ENCODE peak calls at places on chromosomes 13 and 19, in nine cellular contexts. One of them, this sample, is unnamed.

GRCh38 chr13:37403776-37404497 is 194.6 kb downstream of the POSTN start:
- DNase-seq in AG09309: peak
- DNase-seq in GM23248: peak
- DNase-seq in heart left ventricle: no peak
- DNase-seq in cardiac muscle cell: peak
- DNase-seq in body of pancreas: no peak
- DNase-seq in heart right ventricle: no peak
- DNase-seq in cardiac fibroblast: peak
- DNase-seq in tibial nerve: no peak
- DNase-seq in this sample: no peak

GRCh38 chr13:74115138-74115537 is 19.1 kb downstream of the KLF12 start:
- DNase-seq in AG09309: no peak
- DNase-seq in GM23248: peak
- DNase-seq in heart left ventricle: no peak
- DNase-seq in cardiac muscle cell: peak
- DNase-seq in body of pancreas: no peak
- DNase-seq in heart right ventricle: no peak
- DNase-seq in cardiac fibroblast: peak
- DNase-seq in tibial nerve: no peak
- DNase-seq in this sample: peak

GRCh38 chr13:63880705-63881104 is 2465.1 kb upstream of the PCDH20 start:
- DNase-seq in AG09309: no peak
- DNase-seq in GM23248: no peak
- DNase-seq in heart left ventricle: no peak
- DNase-seq in cardiac muscle cell: no peak
- DNase-seq in body of pancreas: no peak
- DNase-seq in heart right ventricle: no peak
- DNase-seq in cardiac fibroblast: no peak
- DNase-seq in tibial nerve: no peak
- DNase-seq in this sample: no peak

GRCh38 chr19:611506-611869 is 21.8 kb downstream of the HCN2 start:
- DNase-seq in AG09309: peak
- DNase-seq in GM23248: peak
- DNase-seq in heart left ventricle: no peak
- DNase-seq in cardiac muscle cell: peak
- DNase-seq in body of pancreas: no peak
- DNase-seq in heart right ventricle: no peak
- DNase-seq in cardiac fibroblast: peak
- DNase-seq in tibial nerve: no peak
- DNase-seq in this sample: peak

GRCh38 chr19:10346509-10346908 is 7.1 kb upstream of the ICAM3 start:
- DNase-seq in AG09309: no peak
- DNase-seq in GM23248: peak
- DNase-seq in heart left ventricle: peak
- DNase-seq in cardiac muscle cell: peak
- DNase-seq in body of pancreas: no peak
- DNase-seq in heart right ventricle: no peak
- DNase-seq in cardiac fibroblast: peak
- DNase-seq in tibial nerve: no peak
- DNase-seq in this sample: no peak

GRCh38 chr19:13024126-13024957 is 29.1 kb downstream of the NFIX start:
- DNase-seq in AG09309: no peak
- DNase-seq in GM23248: peak
- DNase-seq in heart left ventricle: no peak
- DNase-seq in cardiac muscle cell: peak
- DNase-seq in body of pancreas: no peak
- DNase-seq in heart right ventricle: no peak
- DNase-seq in cardiac fibroblast: peak
- DNase-seq in tibial nerve: no peak
- DNase-seq in this sample: no peak

GRCh38 chr13:49395416-49396277 is 48.2 kb downstream of the CAB39L start:
- DNase-seq in AG09309: no peak
- DNase-seq in GM23248: peak
- DNase-seq in heart left ventricle: peak
- DNase-seq in cardiac muscle cell: no peak
- DNase-seq in body of pancreas: no peak
- DNase-seq in heart right ventricle: no peak
- DNase-seq in cardiac fibroblast: peak
- DNase-seq in tibial nerve: no peak
- DNase-seq in this sample: no peak

GRCh38 chr19:49946415-49946814 is 14.6 kb downstream of the SIGLEC11 start:
- DNase-seq in AG09309: no peak
- DNase-seq in GM23248: no peak
- DNase-seq in heart left ventricle: no peak
- DNase-seq in cardiac muscle cell: no peak
- DNase-seq in body of pancreas: no peak
- DNase-seq in heart right ventricle: no peak
- DNase-seq in cardiac fibroblast: no peak
- DNase-seq in tibial nerve: no peak
- DNase-seq in this sample: no peak

GRCh38 chr19:44430956-44431355 is 17.3 kb downstream of the ZNF229 start:
- DNase-seq in AG09309: no peak
- DNase-seq in GM23248: peak
- DNase-seq in heart left ventricle: no peak
- DNase-seq in cardiac muscle cell: no peak
- DNase-seq in body of pancreas: no peak
- DNase-seq in heart right ventricle: no peak
- DNase-seq in cardiac fibroblast: no peak
- DNase-seq in tibial nerve: no peak
- DNase-seq in this sample: peak

GRCh38 chr19:869245-870177 is 10.0 kb downstream of the CFD start:
- DNase-seq in AG09309: peak
- DNase-seq in GM23248: peak
- DNase-seq in heart left ventricle: no peak
- DNase-seq in cardiac muscle cell: peak
- DNase-seq in body of pancreas: peak
- DNase-seq in heart right ventricle: peak
- DNase-seq in cardiac fibroblast: peak
- DNase-seq in tibial nerve: peak
- DNase-seq in this sample: peak

GRCh38 chr19:19110410-19111137 is 27.7 kb downstream of the TMEM161A start:
- DNase-seq in AG09309: no peak
- DNase-seq in GM23248: no peak
- DNase-seq in heart left ventricle: no peak
- DNase-seq in cardiac muscle cell: peak
- DNase-seq in body of pancreas: no peak
- DNase-seq in heart right ventricle: no peak
- DNase-seq in cardiac fibroblast: peak
- DNase-seq in tibial nerve: no peak
- DNase-seq in this sample: peak

GRCh38 chr13:20702945-20703784 is at the start of gene IL17D:
- DNase-seq in AG09309: no peak
- DNase-seq in GM23248: peak
- DNase-seq in heart left ventricle: no peak
- DNase-seq in cardiac muscle cell: peak
- DNase-seq in body of pancreas: peak
- DNase-seq in heart right ventricle: no peak
- DNase-seq in cardiac fibroblast: no peak
- DNase-seq in tibial nerve: no peak
- DNase-seq in this sample: no peak

GRCh38 chr13:44191504-44192171 is 182.0 kb upstream of the SERP2 start:
- DNase-seq in AG09309: peak
- DNase-seq in GM23248: peak
- DNase-seq in heart left ventricle: peak
- DNase-seq in cardiac muscle cell: peak
- DNase-seq in body of pancreas: peak
- DNase-seq in heart right ventricle: no peak
- DNase-seq in cardiac fibroblast: peak
- DNase-seq in tibial nerve: no peak
- DNase-seq in this sample: peak

GRCh38 chr13:110628477-110628793 is 13.1 kb downstream of the NAXD start:
- DNase-seq in AG09309: no peak
- DNase-seq in GM23248: no peak
- DNase-seq in heart left ventricle: no peak
- DNase-seq in cardiac muscle cell: peak
- DNase-seq in body of pancreas: peak
- DNase-seq in heart right ventricle: no peak
- DNase-seq in cardiac fibroblast: peak
- DNase-seq in tibial nerve: no peak
- DNase-seq in this sample: peak

DNA sequence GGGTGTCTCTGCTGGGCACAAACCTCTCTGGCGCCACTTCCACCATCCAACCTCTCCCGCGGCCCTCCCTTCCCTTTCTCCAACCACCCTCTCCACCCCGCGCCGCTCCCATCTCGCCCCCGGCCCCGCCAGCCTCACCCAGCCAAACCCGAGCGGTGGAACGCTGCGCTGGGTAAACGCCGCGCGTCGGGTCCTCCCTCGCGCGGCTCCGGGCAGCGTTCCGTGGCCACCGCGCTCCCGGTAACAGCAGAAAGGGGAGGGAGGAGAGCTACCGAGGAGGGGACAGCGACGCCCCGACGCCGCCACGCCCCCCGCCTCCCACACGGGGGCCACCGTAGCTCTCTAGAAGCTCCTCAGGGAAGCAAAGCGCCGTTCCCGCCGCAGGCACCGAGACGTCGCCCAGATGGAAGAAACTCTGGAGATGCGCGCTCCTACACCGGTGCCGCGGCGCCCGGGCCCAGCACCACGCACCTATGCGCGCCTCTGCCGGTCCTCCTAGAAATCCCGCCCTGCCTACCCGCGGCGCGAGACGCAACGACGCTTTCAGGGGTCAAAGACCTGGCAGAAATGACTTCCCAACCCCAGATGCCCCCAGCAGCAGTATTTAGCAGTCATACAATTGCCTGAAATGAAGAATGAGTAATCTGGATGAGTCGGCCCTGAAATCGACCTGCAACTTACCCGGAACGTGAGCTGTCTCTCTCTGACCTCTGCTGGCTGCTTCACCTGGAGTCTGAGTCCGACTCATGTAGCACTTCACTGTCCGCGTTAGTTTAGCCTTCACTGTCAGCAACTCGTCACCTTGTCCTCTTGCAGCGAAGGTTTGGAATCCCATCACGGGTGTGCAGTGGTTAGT is at the start of gene RUBCNL:
- DNase-seq in AG09309: no peak
- DNase-seq in GM23248: peak
- DNase-seq in heart left ventricle: peak
- DNase-seq in cardiac muscle cell: no peak
- DNase-seq in body of pancreas: no peak
- DNase-seq in heart right ventricle: peak
- DNase-seq in cardiac fibroblast: no peak
- DNase-seq in tibial nerve: no peak
- DNase-seq in this sample: peak
- H3K4me3 ChIP-seq in AG09309: peak
- H3K4me3 ChIP-seq in GM23248: peak
- H3K4me3 ChIP-seq in heart left ventricle: peak
- H3K4me3 ChIP-seq in cardiac muscle cell: peak
- H3K4me3 ChIP-seq in body of pancreas: no peak
- H3K4me3 ChIP-seq in heart right ventricle: peak
- H3K4me3 ChIP-seq in cardiac fibroblast: peak
- H3K4me3 ChIP-seq in tibial nerve: peak
- H3K4me3 ChIP-seq in this sample: peak

GRCh38 chr19:41879670-41880328 is 2.7 kb downstream of the CD79A start:
- DNase-seq in AG09309: no peak
- DNase-seq in GM23248: no peak
- DNase-seq in heart left ventricle: no peak
- DNase-seq in cardiac muscle cell: no peak
- DNase-seq in body of pancreas: no peak
- DNase-seq in heart right ventricle: no peak
- DNase-seq in cardiac fibroblast: no peak
- DNase-seq in tibial nerve: no peak
- DNase-seq in this sample: no peak

GRCh38 chr19:41882568-41883462 is at the start of gene ARHGEF1:
- DNase-seq in AG09309: no peak
- DNase-seq in GM23248: peak
- DNase-seq in heart left ventricle: peak
- DNase-seq in cardiac muscle cell: peak
- DNase-seq in body of pancreas: peak
- DNase-seq in heart right ventricle: peak
- DNase-seq in cardiac fibroblast: peak
- DNase-seq in tibial nerve: no peak
- DNase-seq in this sample: peak

GRCh38 chr19:41879080-41879479 is 2.0 kb downstream of the CD79A start:
- DNase-seq in AG09309: no peak
- DNase-seq in GM23248: no peak
- DNase-seq in heart left ventricle: no peak
- DNase-seq in cardiac muscle cell: no peak
- DNase-seq in body of pancreas: no peak
- DNase-seq in heart right ventricle: no peak
- DNase-seq in cardiac fibroblast: no peak
- DNase-seq in tibial nerve: no peak
- DNase-seq in this sample: no peak

GRCh38 chr19:41877916-41878905 is 1.1 kb downstream of the CD79A start:
- DNase-seq in AG09309: no peak
- DNase-seq in GM23248: no peak
- DNase-seq in heart left ventricle: no peak
- DNase-seq in cardiac muscle cell: no peak
- DNase-seq in body of pancreas: no peak
- DNase-seq in heart right ventricle: no peak
- DNase-seq in cardiac fibroblast: no peak
- DNase-seq in tibial nerve: no peak
- DNase-seq in this sample: no peak

GRCh38 chr19:41880329-41880708 is 2.7 kb upstream of the ARHGEF1 start:
- DNase-seq in AG09309: no peak
- DNase-seq in GM23248: no peak
- DNase-seq in heart left ventricle: no peak
- DNase-seq in cardiac muscle cell: no peak
- DNase-seq in body of pancreas: no peak
- DNase-seq in heart right ventricle: no peak
- DNase-seq in cardiac fibroblast: no peak
- DNase-seq in tibial nerve: no peak
- DNase-seq in this sample: no peak
- H3K4me3 ChIP-seq in AG09309: no peak
- H3K4me3 ChIP-seq in GM23248: no peak
- H3K4me3 ChIP-seq in heart left ventricle: no peak
- H3K4me3 ChIP-seq in cardiac muscle cell: no peak
- H3K4me3 ChIP-seq in body of pancreas: no peak
- H3K4me3 ChIP-seq in heart right ventricle: no peak
- H3K4me3 ChIP-seq in cardiac fibroblast: no peak
- H3K4me3 ChIP-seq in tibial nerve: no peak
- H3K4me3 ChIP-seq in this sample: no peak

GRCh38 chr19:5586300-5587070 is 18.7 kb upstream of the TINCR start:
- DNase-seq in AG09309: no peak
- DNase-seq in GM23248: peak
- DNase-seq in heart left ventricle: no peak
- DNase-seq in cardiac muscle cell: no peak
- DNase-seq in body of pancreas: no peak
- DNase-seq in heart right ventricle: no peak
- DNase-seq in cardiac fibroblast: no peak
- DNase-seq in tibial nerve: no peak
- DNase-seq in this sample: no peak
- H3K4me3 ChIP-seq in AG09309: no peak
- H3K4me3 ChIP-seq in GM23248: no peak
- H3K4me3 ChIP-seq in heart left ventricle: no peak
- H3K4me3 ChIP-seq in cardiac muscle cell: peak
- H3K4me3 ChIP-seq in body of pancreas: no peak
- H3K4me3 ChIP-seq in heart right ventricle: no peak
- H3K4me3 ChIP-seq in cardiac fibroblast: no peak
- H3K4me3 ChIP-seq in tibial nerve: no peak
- H3K4me3 ChIP-seq in this sample: no peak

DNA sequence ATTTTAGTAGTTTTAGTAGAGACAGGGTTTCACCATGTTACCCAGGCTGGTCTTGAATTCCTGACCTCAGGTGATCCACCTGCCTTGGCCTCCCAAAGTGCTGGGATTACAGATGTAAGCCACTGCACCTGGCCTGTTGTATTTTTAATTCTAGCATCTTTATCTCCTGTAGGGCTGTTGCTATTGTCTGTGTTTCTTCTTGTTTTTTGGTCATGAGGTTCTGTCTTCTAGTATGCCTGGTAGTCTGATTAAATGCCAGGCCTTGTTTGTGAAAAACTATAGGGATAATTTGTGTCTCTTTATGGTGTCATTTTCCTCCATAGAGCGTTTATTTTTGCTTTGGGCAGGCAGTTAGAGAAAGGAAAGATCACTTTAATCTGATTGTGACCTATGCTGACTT is 3.1 kb downstream of the ARHGEF18 start:
- DNase-seq in AG09309: no peak
- DNase-seq in GM23248: no peak
- DNase-seq in heart left ventricle: no peak
- DNase-seq in cardiac muscle cell: no peak
- DNase-seq in body of pancreas: no peak
- DNase-seq in heart right ventricle: no peak
- DNase-seq in cardiac fibroblast: no peak
- DNase-seq in tibial nerve: no peak
- DNase-seq in this sample: no peak
- H3K4me3 ChIP-seq in AG09309: no peak
- H3K4me3 ChIP-seq in GM23248: no peak
- H3K4me3 ChIP-seq in heart left ventricle: no peak
- H3K4me3 ChIP-seq in cardiac muscle cell: no peak
- H3K4me3 ChIP-seq in body of pancreas: no peak
- H3K4me3 ChIP-seq in heart right ventricle: no peak
- H3K4me3 ChIP-seq in cardiac fibroblast: no peak
- H3K4me3 ChIP-seq in tibial nerve: no peak
- H3K4me3 ChIP-seq in this sample: no peak

This sample was measured in epithelial cell of esophagus.